ENCODE peak calls at places on chromosome 9, in five cellular contexts. One of them, this sample, is unnamed.

GRCh38 chr9:21708846-21709245 is 93.6 kb upstream of the MTAP start:
- DNase-seq in colonic mucosa: no peak
- DNase-seq in GM23248: no peak
- DNase-seq in endodermal cell: no peak
- DNase-seq in neuronal stem cell: no peak
- DNase-seq in this sample: no peak

GRCh38 chr9:966936-967335 is 9.5 kb upstream of the DMRT3 start:
- DNase-seq in GM23248: no peak
- DNase-seq in neuronal stem cell: no peak
- DNase-seq in colonic mucosa: no peak
- DNase-seq in endodermal cell: no peak
- DNase-seq in this sample: no peak

GRCh38 chr9:75086443-75087278 is 1.3 kb downstream of the NMRK1 start:
- DNase-seq in endodermal cell: no peak
- DNase-seq in neuronal stem cell: no peak
- DNase-seq in GM23248: peak
- DNase-seq in colonic mucosa: peak
- DNase-seq in this sample: no peak

GRCh38 chr9:121556580-121556979 is 56.9 kb upstream of the GGTA1 start:
- DNase-seq in endodermal cell: no peak
- DNase-seq in GM23248: peak
- DNase-seq in colonic mucosa: peak
- DNase-seq in neuronal stem cell: no peak
- DNase-seq in this sample: no peak

GRCh38 chr9:114864471-114864870 is 58.6 kb upstream of the TNFSF15 start:
- DNase-seq in endodermal cell: no peak
- DNase-seq in colonic mucosa: no peak
- DNase-seq in neuronal stem cell: no peak
- DNase-seq in GM23248: no peak
- DNase-seq in this sample: no peak

GRCh38 chr9:137682431-137682991 is 63.7 kb downstream of the EHMT1 start:
- DNase-seq in endodermal cell: peak
- DNase-seq in neuronal stem cell: no peak
- DNase-seq in GM23248: no peak
- DNase-seq in colonic mucosa: no peak
- DNase-seq in this sample: no peak

GRCh38 chr9:132504452-132504851 is 78.0 kb upstream of the BARHL1 start:
- DNase-seq in neuronal stem cell: no peak
- DNase-seq in endodermal cell: no peak
- DNase-seq in colonic mucosa: no peak
- DNase-seq in GM23248: no peak
- DNase-seq in this sample: no peak

GRCh38 chr9:75111019-75111622 is 22.8 kb downstream of the OSTF1 start:
- DNase-seq in GM23248: no peak
- DNase-seq in colonic mucosa: peak
- DNase-seq in neuronal stem cell: no peak
- DNase-seq in endodermal cell: no peak
- DNase-seq in this sample: no peak

GRCh38 chr9:91253488-91253887 is 108.2 kb downstream of the AUH start:
- DNase-seq in GM23248: no peak
- DNase-seq in neuronal stem cell: no peak
- DNase-seq in endodermal cell: no peak
- DNase-seq in colonic mucosa: no peak
- DNase-seq in this sample: no peak

GRCh38 chr9:122320346-122320995 is 50.4 kb upstream of the PTGS1 start:
- DNase-seq in colonic mucosa: no peak
- DNase-seq in neuronal stem cell: no peak
- DNase-seq in GM23248: no peak
- DNase-seq in endodermal cell: no peak
- DNase-seq in this sample: no peak

GRCh38 chr9:128554155-128554862 is 1.9 kb downstream of the SPTAN1 start:
- DNase-seq in neuronal stem cell: peak
- DNase-seq in endodermal cell: peak
- DNase-seq in GM23248: peak
- DNase-seq in colonic mucosa: peak
- DNase-seq in this sample: no peak

GRCh38 chr9:137602661-137603060 is 2.8 kb upstream of the ARRDC1 start:
- DNase-seq in endodermal cell: peak
- DNase-seq in neuronal stem cell: no peak
- DNase-seq in colonic mucosa: no peak
- DNase-seq in GM23248: no peak
- DNase-seq in this sample: no peak

GRCh38 chr9:117718085-117718484 is 13.9 kb downstream of the TLR4 start:
- DNase-seq in endodermal cell: no peak
- DNase-seq in colonic mucosa: no peak
- DNase-seq in neuronal stem cell: no peak
- DNase-seq in GM23248: peak
- DNase-seq in this sample: no peak

GRCh38 chr9:135906291-135907005 is 898 bp downstream of the CAMSAP1 start:
- DNase-seq in GM23248: peak
- DNase-seq in endodermal cell: peak
- DNase-seq in neuronal stem cell: peak
- DNase-seq in colonic mucosa: peak
- DNase-seq in this sample: no peak
- H3K9ac ChIP-seq in GM23248: peak
- H3K9ac ChIP-seq in endodermal cell: peak
- H3K9ac ChIP-seq in neuronal stem cell: peak
- H3K9ac ChIP-seq in colonic mucosa: peak
- H3K9ac ChIP-seq in this sample: peak

GRCh38 chr9:110340306-110340705 is 2.6 kb upstream of the TXNDC8 start:
- DNase-seq in GM23248: peak
- DNase-seq in neuronal stem cell: no peak
- DNase-seq in colonic mucosa: no peak
- DNase-seq in endodermal cell: peak
- DNase-seq in this sample: no peak
- H3K9ac ChIP-seq in GM23248: no peak
- H3K9ac ChIP-seq in neuronal stem cell: no peak
- H3K9ac ChIP-seq in colonic mucosa: no peak
- H3K9ac ChIP-seq in endodermal cell: no peak
- H3K9ac ChIP-seq in this sample: no peak

DNA sequence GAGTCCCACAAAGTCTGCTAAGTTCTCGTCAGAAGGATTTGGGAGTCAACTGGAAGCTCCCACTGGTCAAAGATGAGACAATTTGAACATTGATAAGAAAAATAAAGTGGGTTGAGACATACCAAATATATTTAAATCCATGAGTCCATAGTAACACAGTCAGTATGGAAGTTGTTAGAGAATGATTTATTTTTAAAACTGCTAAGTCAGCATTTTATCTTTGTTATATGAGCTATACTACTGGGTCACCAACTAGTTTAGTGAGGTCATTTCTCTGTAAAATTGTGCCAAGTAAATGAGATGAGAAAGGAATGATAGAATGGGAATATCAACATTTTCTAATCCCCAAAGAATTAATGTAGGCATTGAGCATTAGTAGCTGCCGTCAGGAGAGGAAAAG is 60.1 kb downstream of the UHRF2 start:
- DNase-seq in endodermal cell: no peak
- DNase-seq in GM23248: no peak
- DNase-seq in neuronal stem cell: no peak
- DNase-seq in colonic mucosa: no peak
- DNase-seq in this sample: no peak
- H3K9ac ChIP-seq in endodermal cell: no peak
- H3K9ac ChIP-seq in GM23248: no peak
- H3K9ac ChIP-seq in neuronal stem cell: no peak
- H3K9ac ChIP-seq in colonic mucosa: no peak
- H3K9ac ChIP-seq in this sample: no peak

DNA sequence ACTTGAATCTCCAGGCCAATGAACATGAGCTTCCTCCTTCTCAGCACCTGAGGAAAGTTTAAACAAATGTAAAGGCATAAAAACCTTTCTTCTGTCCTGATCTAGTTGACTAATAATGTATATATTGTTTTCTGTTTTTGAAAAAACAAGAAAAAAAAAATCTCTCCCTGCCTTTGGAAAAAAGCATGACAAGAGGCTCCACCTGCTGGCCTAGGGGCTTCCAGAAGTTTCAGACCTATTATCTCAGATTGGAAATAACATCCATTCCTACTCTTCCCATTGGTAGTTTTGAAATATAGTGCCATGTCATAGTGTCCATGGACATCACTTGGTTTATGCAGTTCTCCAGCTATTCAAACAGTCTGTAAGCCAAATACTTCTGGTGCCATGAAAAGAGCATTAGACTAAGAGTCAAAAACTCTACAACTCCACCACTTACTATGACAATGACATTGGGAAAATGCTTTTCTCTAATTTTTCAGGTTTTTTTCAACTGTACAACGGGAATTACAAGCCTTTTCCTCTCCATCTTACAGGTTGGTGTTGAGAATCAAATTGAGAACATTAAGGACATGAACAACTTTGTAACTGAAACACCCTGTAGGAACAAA is 409.6 kb upstream of the MPDZ start:
- DNase-seq in neuronal stem cell: no peak
- DNase-seq in colonic mucosa: no peak
- DNase-seq in GM23248: peak
- DNase-seq in endodermal cell: peak
- DNase-seq in this sample: peak
- H3K9ac ChIP-seq in neuronal stem cell: no peak
- H3K9ac ChIP-seq in colonic mucosa: no peak
- H3K9ac ChIP-seq in GM23248: no peak
- H3K9ac ChIP-seq in endodermal cell: no peak
- H3K9ac ChIP-seq in this sample: no peak

DNA sequence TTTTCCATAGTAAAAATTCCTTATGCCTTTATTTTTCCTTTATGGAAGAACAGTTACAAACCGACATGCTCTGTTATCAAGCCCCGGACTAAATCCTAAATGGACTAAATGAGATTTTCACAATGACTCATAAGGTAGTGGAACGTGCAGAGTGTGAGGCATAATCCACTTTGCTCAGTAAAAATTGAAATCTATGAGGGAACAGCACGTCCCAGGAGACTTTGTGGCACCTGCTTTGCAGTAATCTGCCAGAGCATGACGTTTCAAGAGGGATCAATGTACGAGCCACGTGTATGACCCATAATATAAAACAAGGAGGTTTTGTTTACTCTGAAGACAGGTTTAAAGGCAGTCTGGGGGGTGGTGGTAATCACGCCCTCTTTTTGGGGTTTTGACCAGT is 83.8 kb upstream of the GNA14 start:
- DNase-seq in endodermal cell: no peak
- DNase-seq in colonic mucosa: no peak
- DNase-seq in neuronal stem cell: no peak
- DNase-seq in GM23248: no peak
- DNase-seq in this sample: no peak
- H3K9ac ChIP-seq in endodermal cell: no peak
- H3K9ac ChIP-seq in colonic mucosa: no peak
- H3K9ac ChIP-seq in neuronal stem cell: no peak
- H3K9ac ChIP-seq in GM23248: no peak
- H3K9ac ChIP-seq in this sample: no peak

DNA sequence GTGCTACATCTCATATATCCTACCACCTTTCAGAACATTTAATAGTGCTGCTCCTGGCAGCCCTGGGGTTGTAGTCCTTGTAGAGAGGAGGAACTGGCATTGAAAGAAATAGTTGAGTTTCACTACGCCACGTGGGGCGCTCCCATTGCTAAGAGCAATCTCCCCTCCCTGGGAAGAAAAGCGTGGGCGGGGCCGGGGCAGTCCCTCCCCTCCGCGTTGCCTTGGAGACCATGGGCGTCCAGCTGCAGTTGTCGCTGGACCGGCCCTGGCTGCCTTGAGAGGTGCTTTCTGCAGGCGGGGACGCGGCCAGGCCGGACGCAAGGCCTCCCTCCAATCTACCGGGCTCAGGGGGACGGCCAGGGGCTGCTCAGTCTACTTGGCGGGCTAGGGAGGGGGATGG is 368 bp upstream of the CCDC180 start:
- DNase-seq in GM23248: peak
- DNase-seq in colonic mucosa: peak
- DNase-seq in endodermal cell: peak
- DNase-seq in neuronal stem cell: peak
- DNase-seq in this sample: peak
- H3K9ac ChIP-seq in GM23248: peak
- H3K9ac ChIP-seq in colonic mucosa: no peak
- H3K9ac ChIP-seq in endodermal cell: peak
- H3K9ac ChIP-seq in neuronal stem cell: no peak
- H3K9ac ChIP-seq in this sample: no peak

This sample was measured in NT2/D1.